ENCODE peak calls at places on chromosomes 1 and 21, in six cellular contexts. B is NCI-H1092 treated with DMSO at 0.1 percent for 48 hours, K is T-cell, Q is fibroblast of mammary gland, W is left lung, E is Right ventricle myocardium superior. X is an unnamed sample.

GRCh38 chr1:91569411-91570104 is 68.9 kb downstream of the CDC7 start:
- DNase-seq in B (no peak), W (peak; percentile 88), Q (peak; percentile 98), K (no peak), E (peak; percentile 91), X (peak; percentile 93)

GRCh38 chr1:41328780-41329640 is 32.2 kb upstream of the FOXO6 start:
- DNase-seq in W (no peak), K (no peak), Q (no peak), E (no peak), B (no peak), X (no peak)

GRCh38 chr1:30837653-30838052 is 70.9 kb downstream of the SDC3 start:
- DNase-seq in W (no peak), B (no peak), K (no peak), E (no peak), Q (no peak), X (no peak)

GRCh38 chr1:208977012-208977411 is 606.5 kb upstream of the CAMK1G start:
- DNase-seq in K (no peak), E (no peak), Q (peak; percentile 28), W (no peak), B (no peak), X (no peak)

GRCh38 chr1:172742599-172743500 is 83.9 kb downstream of the FASLG start:
- DNase-seq in B (peak; percentile 52), W (no peak), Q (peak; percentile 70), E (no peak), K (no peak), X (peak; percentile 51)

GRCh38 chr1:159839135-159839849 is 12.6 kb downstream of the SLAMF8 start:
- DNase-seq in W (no peak), B (no peak), Q (no peak), K (no peak), E (no peak), X (no peak)

GRCh38 chr1:4089421-4090175 is 189.5 kb upstream of the C1orf174 start:
- DNase-seq in Q (no peak), B (no peak), E (no peak), K (no peak), W (no peak), X (no peak)

GRCh38 chr1:197675475-197676324 is 99.6 kb downstream of the DENND1B start:
- DNase-seq in B (no peak), E (peak; percentile 38), W (no peak), K (no peak), Q (peak; percentile 63), X (peak; percentile 22)

GRCh38 chr1:79497193-79497773 is 490.8 kb upstream of the ADGRL4 start:
- DNase-seq in K (no peak), E (no peak), Q (peak; percentile 54), W (no peak), B (no peak), X (peak; percentile 47)

GRCh38 chr1:14323665-14324630 is 274.5 kb upstream of the KAZN start:
- DNase-seq in E (no peak), K (no peak), B (no peak), Q (no peak), W (no peak), X (no peak)

GRCh38 chr21:21163904-21164303 is 165.7 kb downstream of the NCAM2 start:
- DNase-seq in Q (peak; percentile 80), K (peak; percentile 2), W (peak; percentile 31), B (peak; percentile 69), E (no peak), X (peak; percentile 82)

X was measured in IMR-90.